ENCODE peak calls at places on chromosomes 12 and 14, in seven cellular contexts. Y, J, U, G, Q, R and N are unnamed samples.

GRCh38 chr12:22121224-22121623 is 75.2 kb downstream of the CMAS start:
- DNase-seq in J (peak; percentile 49), Y (no peak), Q (no peak), G (no peak), U (no peak), R (no peak), N (peak; percentile 24)

GRCh38 chr14:91149462-91149861 is 35.6 kb downstream of the DGLUCY start:
- DNase-seq in J (no peak), U (peak; percentile 99), R (no peak), Y (no peak), Q (peak; percentile 100), G (no peak), N (no peak)

GRCh38 chr12:98478606-98479005 is 36.8 kb upstream of the TMPO start:
- DNase-seq in Q (no peak), U (no peak), J (no peak), G (no peak), R (no peak), Y (no peak), N (no peak)

GRCh38 chr14:70810621-70811020 is 1.3 kb upstream of the MAP3K9 start:
- DNase-seq in Q (no peak), U (no peak), G (no peak), J (no peak), R (no peak), Y (no peak), N (no peak)

GRCh38 chr12:48247181-48247966 is 44.3 kb upstream of the OR10AD1 start:
- DNase-seq in Y (no peak), R (no peak), G (no peak), U (no peak), Q (no peak), J (no peak), N (no peak)

GRCh38 chr14:51291016-51291415 is 51.0 kb downstream of the TMX1 start:
- DNase-seq in Y (no peak), Q (no peak), J (no peak), R (no peak), U (no peak), G (no peak), N (no peak)

GRCh38 chr12:95740751-95741150 is 49.8 kb downstream of the NTN4 start:
- DNase-seq in G (no peak), Q (no peak), J (no peak), Y (no peak), U (no peak), R (no peak), N (no peak)

GRCh38 chr14:89466460-89466859 is 49.4 kb upstream of the FOXN3 start:
- DNase-seq in J (no peak), G (no peak), R (no peak), Y (no peak), U (no peak), Q (no peak), N (peak; percentile 30)

GRCh38 chr12:131797588-131797934 is 30.6 kb upstream of the MMP17 start:
- DNase-seq in U (no peak), J (no peak), G (no peak), R (no peak), Q (no peak), Y (no peak), N (no peak)

GRCh38 chr14:90140298-90140955 is 78.6 kb downstream of the KCNK13 start:
- DNase-seq in J (no peak), Y (no peak), R (no peak), U (no peak), G (no peak), Q (peak; percentile 17), N (no peak)

GRCh38 chr12:56104815-56105476 is 587 bp downstream of the PA2G4 start:
- DNase-seq in J (peak; percentile 19), G (no peak), R (peak; percentile 27), Y (peak; percentile 36), Q (no peak), U (peak; percentile 59), N (no peak)

GRCh38 chr12:119319638-119320037 is 14.9 kb upstream of the CCDC60 start:
- DNase-seq in Q (no peak), G (no peak), Y (no peak), R (peak; percentile 23), U (no peak), J (no peak), N (no peak)

GRCh38 chr12:20140751-20141150 is 227.6 kb upstream of the PDE3A start:
- DNase-seq in U (no peak), Y (no peak), G (no peak), Q (no peak), J (no peak), R (no peak), N (no peak)

GRCh38 chr14:24481622-24482324 is 26.3 kb downstream of the CMA1 start:
- DNase-seq in Y (peak; percentile 71), U (peak; percentile 49), G (peak; percentile 84), J (peak; percentile 29), Q (peak; percentile 8), R (peak; percentile 65), N (peak; percentile 84)

GRCh38 chr12:131012279-131013069 is 58.8 kb downstream of the ADGRD1 start:
- DNase-seq in Y (no peak), R (no peak), J (no peak), Q (no peak), G (no peak), U (no peak), N (no peak)

GRCh38 chr14:103593577-103593976 is 30.8 kb downstream of the COA8 start:
- DNase-seq in J (peak; percentile 65), U (no peak), Y (peak; percentile 17), Q (no peak), R (no peak), G (peak; percentile 79), N (peak; percentile 78)

GRCh38 chr14:71372411-71372838 is 465.2 kb downstream of the PCNX1 start:
- DNase-seq in Y (no peak), G (peak; percentile 15), J (no peak), U (peak; percentile 71), Q (peak; percentile 88), R (no peak), N (no peak)

GRCh38 chr14:64507376-64508156 is 3.0 kb downstream of the ZBTB1 start:
- DNase-seq in Q (peak; percentile 58), U (peak; percentile 66), G (no peak), R (no peak), Y (no peak), J (no peak), N (no peak)

GRCh38 chr14:90632451-90632850 is 183.8 kb downstream of the TTC7B start:
- DNase-seq in R (no peak), U (no peak), Y (no peak), G (no peak), Q (peak; percentile 34), J (peak; percentile 9), N (no peak)

GRCh38 chr12:89179983-89180382 is 172.3 kb downstream of the DUSP6 start:
- DNase-seq in G (no peak), Q (peak; percentile 73), R (peak; percentile 10), U (peak; percentile 99), Y (no peak), J (no peak), N (no peak)

DNA sequence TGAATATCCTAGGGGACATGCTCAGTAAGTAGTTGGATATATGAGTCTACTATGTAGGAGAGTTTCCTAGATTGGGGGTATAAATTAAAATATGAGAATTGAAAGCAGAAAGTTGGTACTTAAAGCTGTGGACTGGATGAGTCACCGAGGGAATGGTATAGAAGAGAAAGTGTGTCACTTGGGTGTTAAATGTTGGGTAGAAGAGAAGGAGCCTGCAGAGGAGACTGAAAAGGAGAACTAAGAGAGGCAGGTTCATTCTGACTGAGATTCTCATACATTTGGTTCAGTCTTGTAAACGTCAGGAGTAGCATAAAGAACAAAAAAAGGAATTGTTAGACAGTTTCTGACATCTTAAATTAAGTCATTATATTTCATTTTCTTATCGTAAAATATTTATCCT is 19.9 kb downstream of the LRRC9 start:
- DNase-seq in Y (no peak), R (no peak), J (no peak), Q (no peak), G (no peak), U (no peak), N (no peak)
- TF ChIP-seq CTCF in Y (no peak), R (no peak), J (no peak), Q (no peak), G (no peak), U (no peak), N (no peak)

GRCh38 chr12:75390156-75390898 is 562 bp upstream of the GLIPR1L2 start:
- DNase-seq in R (no peak), U (no peak), G (no peak), Y (no peak), Q (no peak), J (peak; percentile 9), N (no peak)

GRCh38 chr12:75389706-75390105 is 1.2 kb upstream of the GLIPR1L2 start:
- DNase-seq in J (peak; percentile 20), Q (no peak), R (no peak), U (peak; percentile 15), G (peak; percentile 7), Y (no peak), N (no peak)

GRCh38 chr12:75389061-75389460 is 1.8 kb upstream of the GLIPR1L2 start:
- DNase-seq in U (peak; percentile 72), Y (no peak), G (no peak), Q (peak; percentile 40), R (no peak), J (no peak), N (no peak)

DNA sequence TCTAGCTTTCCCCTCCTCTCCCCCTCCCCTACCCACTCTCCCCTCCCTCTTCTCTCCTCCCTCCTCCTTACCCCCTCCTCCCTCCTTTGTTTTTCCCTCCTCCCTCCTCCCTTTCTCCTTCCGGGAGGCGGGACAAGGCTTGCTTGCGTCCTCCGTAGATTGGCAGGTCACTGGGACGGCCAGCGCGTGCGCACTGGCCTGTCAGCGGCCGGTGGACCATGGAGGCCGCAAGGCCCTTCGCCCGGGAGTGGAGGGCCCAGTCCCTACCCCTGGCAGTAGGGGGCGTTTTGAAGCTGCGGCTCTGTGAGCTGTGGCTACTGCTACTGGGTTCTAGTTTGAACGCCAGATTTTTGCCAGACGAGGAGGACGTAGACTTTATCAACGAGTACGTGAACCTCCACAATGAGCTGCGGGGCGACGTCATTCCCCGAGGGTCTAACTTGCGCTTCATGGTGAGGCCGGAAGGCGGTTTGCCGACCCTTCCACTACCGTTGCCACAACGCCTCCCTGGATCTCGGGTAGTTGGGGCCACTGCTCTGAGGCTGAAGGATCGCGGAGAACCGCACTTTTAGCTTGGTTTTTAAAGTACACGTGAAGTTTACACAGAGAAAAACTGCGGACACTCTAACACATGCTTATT is at the start of gene GLIPR1L2:
- DNase-seq in R (peak; percentile 97), Y (peak; percentile 96), G (peak; percentile 80), Q (peak; percentile 97), J (peak; percentile 98), U (peak; percentile 99), N (peak; percentile 91)
- TF ChIP-seq CTCF in R (peak; percentile 92), Y (peak; percentile 69), G (peak; percentile 66), Q (peak; percentile 91), J (peak; percentile 92), U (peak; percentile 95), N (peak; percentile 85)

GRCh38 chr14:73188501-73188903 is 48.8 kb upstream of the PAPLN start:
- DNase-seq in G (no peak), Y (no peak), J (no peak), R (no peak), Q (peak; percentile 84), U (peak; percentile 85), N (no peak)

GRCh38 chr14:73189651-73190050 is 47.7 kb upstream of the PAPLN start:
- DNase-seq in G (no peak), U (peak; percentile 9), Y (no peak), R (no peak), J (no peak), Q (no peak), N (no peak)

GRCh38 chr14:73191441-73191840 is 45.9 kb upstream of the PAPLN start:
- DNase-seq in J (no peak), U (no peak), R (no peak), Y (no peak), Q (no peak), G (no peak), N (no peak)
- TF ChIP-seq CTCF in J (no peak), U (no peak), R (no peak), Y (no peak), Q (no peak), G (no peak), N (no peak)

GRCh38 chr12:57498143-57498524 is 10.3 kb downstream of the MARS1 start:
- DNase-seq in G (no peak), R (no peak), U (no peak), Q (no peak), J (no peak), Y (no peak), N (no peak)
- TF ChIP-seq CTCF in G (no peak), R (no peak), U (no peak), Q (peak; percentile 3), J (no peak), Y (no peak), N (no peak)